ENCODE peak calls at places on chromosomes 6 and 20, in six cellular contexts. O is HepG2, I is HCT116, B is GM23338, Y is GM12878, H is HL-60. F is an unnamed sample.

GRCh38 chr6:35087361-35088280 is 53.5 kb downstream of the TCP11 start:
- DNase-seq in O (no peak), I (no peak), B (no peak), Y (no peak), H (no peak), F (no peak)

GRCh38 chr6:20876016-20876415 is 341.8 kb downstream of the CDKAL1 start:
- DNase-seq in O (no peak), I (no peak), B (no peak), Y (no peak), H (no peak), F (no peak)

GRCh38 chr6:157603971-157604370 is 219.1 kb upstream of the SNX9 start:
- DNase-seq in O (no peak), I (no peak), B (no peak), Y (no peak), H (no peak), F (no peak)

GRCh38 chr6:113879186-113880096 is 22.3 kb downstream of the MARCKS start:
- DNase-seq in O (peak), I (peak), B (peak), Y (peak), H (no peak), F (no peak)

GRCh38 chr20:8489094-8489883 is 357.2 kb downstream of the PLCB1 start:
- DNase-seq in O (peak), I (no peak), B (no peak), Y (no peak), H (no peak), F (no peak)

GRCh38 chr6:119210596-119210995 is 132.1 kb upstream of the FAM184A start:
- DNase-seq in O (no peak), I (no peak), B (no peak), Y (no peak), H (no peak), F (no peak)

GRCh38 chr6:165725201-165725600 is 62.2 kb upstream of the PDE10A start:
- DNase-seq in O (no peak), I (no peak), B (peak), Y (no peak), H (no peak), F (no peak)

GRCh38 chr6:123338394-123338793 is 298.4 kb downstream of the TRDN start:
- DNase-seq in O (no peak), I (no peak), B (no peak), Y (no peak), H (no peak), F (no peak)

GRCh38 chr6:75748743-75749538 is at the start of gene MYO6:
- DNase-seq in O (peak), I (no peak), B (peak), Y (no peak), H (no peak), F (no peak)

GRCh38 chr6:144580039-144580438 is 294.9 kb downstream of the UTRN start:
- DNase-seq in O (no peak), I (no peak), B (no peak), Y (no peak), H (no peak), F (no peak)

GRCh38 chr6:89410231-89411018 is 1.6 kb downstream of the RRAGD start:
- DNase-seq in O (no peak), I (no peak), B (peak), Y (no peak), H (no peak), F (no peak)

GRCh38 chr20:23085415-23086055 is 589 bp downstream of the CD93 start:
- DNase-seq in O (no peak), I (no peak), B (no peak), Y (no peak), H (no peak), F (no peak)

GRCh38 chr20:63100926-63101699 is 94.3 kb upstream of the BHLHE23 start:
- DNase-seq in O (no peak), I (no peak), B (no peak), Y (no peak), H (no peak), F (no peak)

GRCh38 chr6:53796451-53796780 is 1.6 kb downstream of the LRRC1 start:
- DNase-seq in O (peak), I (no peak), B (no peak), Y (no peak), H (no peak), F (no peak)

GRCh38 chr6:126033696-126034095 is 47.4 kb downstream of the TRMT11 start:
- DNase-seq in O (peak), I (no peak), B (peak), Y (no peak), H (peak), F (no peak)

GRCh38 chr6:18978330-18979128 is 591.4 kb downstream of the RNF144B start:
- DNase-seq in O (peak), I (no peak), B (peak), Y (no peak), H (no peak), F (no peak)

DNA sequence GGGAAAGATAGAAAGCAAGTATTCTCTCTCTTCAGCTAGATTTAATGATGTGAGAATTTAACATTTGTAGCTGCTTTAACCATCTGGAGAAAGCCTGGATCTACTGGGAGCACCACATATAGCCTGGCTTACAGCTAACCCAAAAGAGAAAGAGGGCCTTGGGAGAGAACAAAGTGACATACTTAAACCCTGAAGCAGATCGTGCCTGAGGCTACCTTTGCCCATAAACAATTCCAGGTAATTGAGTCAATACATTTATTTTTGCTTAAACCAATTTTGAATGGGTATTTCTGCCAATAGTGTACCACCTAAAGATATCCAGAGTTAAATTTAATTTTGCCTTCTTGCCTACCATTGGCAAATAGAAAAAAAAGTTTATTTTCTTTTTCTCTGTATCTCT is 103.4 kb upstream of the HIVEP1 start:
- DNase-seq in O (no peak), I (no peak), B (no peak), Y (no peak), H (no peak), F (no peak)
- TF ChIP-seq POLR2AphosphoS5 in O (no peak), I (no peak), B (no peak), Y (no peak), H (no peak), F (no peak)

GRCh38 chr20:32439132-32439829 is 81.2 kb downstream of the ASXL1 start:
- DNase-seq in O (no peak), I (no peak), B (no peak), Y (no peak), H (no peak), F (no peak)
- TF ChIP-seq CTCF in O (peak), I (no peak), B (peak), Y (no peak), H (no peak), F (no peak)

DNA sequence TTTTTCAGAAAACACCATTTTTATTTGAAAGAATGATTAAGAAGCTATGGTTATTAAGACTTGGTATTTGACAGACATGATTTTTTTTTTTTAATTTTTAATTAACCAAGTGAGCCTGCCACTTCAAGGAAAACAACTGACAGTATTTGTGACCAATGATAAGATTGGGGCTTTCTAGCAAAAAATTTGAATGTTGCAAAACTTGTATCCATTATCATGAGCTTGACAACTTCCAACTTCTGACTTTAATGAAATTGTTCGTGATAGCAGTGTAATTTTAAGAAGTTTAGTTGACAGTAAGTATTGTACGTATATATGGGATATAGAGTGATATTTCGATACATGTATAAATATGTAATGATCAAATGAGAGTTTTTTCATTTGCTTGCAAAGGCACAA is 21.6 kb upstream of the POM121L2 start:
- DNase-seq in O (no peak), I (no peak), B (no peak), Y (no peak), H (no peak), F (no peak)
- TF ChIP-seq REST in O (no peak), I (no peak), B (no peak), Y (no peak), H (no peak), F (no peak)

DNA sequence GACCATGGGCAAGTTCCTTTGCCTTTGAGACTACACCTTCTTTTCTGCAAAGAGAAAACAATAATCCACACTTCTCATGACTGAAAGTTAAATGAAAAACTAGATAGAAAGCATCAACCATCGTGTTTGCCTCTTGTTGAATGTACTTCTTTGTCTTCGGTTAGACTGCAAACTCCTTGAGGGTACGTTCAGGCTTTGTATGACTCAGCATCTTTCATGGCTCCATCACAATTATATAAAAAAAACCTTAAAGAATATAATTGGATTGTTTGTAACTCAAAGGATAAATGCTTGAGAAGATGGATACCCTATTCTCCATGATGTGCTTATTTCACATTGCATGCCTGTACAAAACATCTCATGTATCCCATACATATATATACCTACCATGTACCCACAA is 439.2 kb downstream of the MAFB start:
- DNase-seq in O (no peak), I (no peak), B (no peak), Y (no peak), H (no peak), F (no peak)
- TF ChIP-seq POLR2AphosphoS5 in O (no peak), I (no peak), B (no peak), Y (no peak), H (no peak), F (no peak)

GRCh38 chr6:13575377-13575775 is 975 bp downstream of the SIRT5 start:
- DNase-seq in O (no peak), I (no peak), B (no peak), Y (no peak), H (no peak), F (no peak)

GRCh38 chr6:13574571-13575376 is at the start of gene SIRT5:
- DNase-seq in O (peak), I (peak), B (peak), Y (peak), H (peak), F (peak)

GRCh38 chr6:13573669-13574110 is 711 bp upstream of the SIRT5 start:
- DNase-seq in O (peak), I (peak), B (peak), Y (no peak), H (no peak), F (no peak)

GRCh38 chr6:13573255-13573654 is 1.1 kb upstream of the SIRT5 start:
- DNase-seq in O (no peak), I (no peak), B (no peak), Y (no peak), H (no peak), F (no peak)

GRCh38 chr6:13574149-13574570 is 241 bp upstream of the SIRT5 start:
- DNase-seq in O (peak), I (peak), B (peak), Y (peak), H (peak), F (peak)
- TF ChIP-seq CTCF in O (peak), I (peak), B (peak), Y (peak), H (peak), F (peak)

DNA sequence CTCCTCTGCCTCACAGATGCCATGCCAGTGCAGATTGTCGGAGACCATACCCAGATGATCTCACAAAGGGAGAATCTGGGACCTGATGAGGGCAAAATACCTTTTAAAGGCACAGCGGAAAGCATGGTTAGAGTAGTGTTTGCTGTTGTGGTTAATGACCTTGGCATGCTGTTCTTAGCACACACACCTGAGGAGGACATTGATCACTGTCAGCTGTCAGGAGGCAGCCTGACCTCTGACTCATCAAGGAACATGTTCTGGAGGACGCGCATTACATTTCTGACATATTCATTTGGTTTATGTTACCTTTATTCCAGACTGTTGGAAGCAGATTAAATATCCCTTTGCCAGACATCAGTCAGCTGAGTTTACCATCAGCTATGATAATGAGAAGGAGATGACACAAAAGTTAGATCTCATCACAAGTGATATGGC is 57.1 kb downstream of the GOPC start:
- DNase-seq in O (peak), I (no peak), B (no peak), Y (no peak), H (no peak), F (peak)
- TF ChIP-seq REST in O (no peak), I (no peak), B (no peak), Y (no peak), H (no peak), F (no peak)

F was measured in Panc1.